ENCODE peak calls at places on chromosomes 7 and 10, in six cellular contexts. Y is GM12878, H is GM12892, I is H1, A is HepG2, C is K562. E is an unnamed sample.

GRCh38 chr10:124069341-124069740 is 24.1 kb downstream of the CHST15 start:
- DNase-seq in Y (no peak), H (no peak), I (no peak), A (no peak), C (no peak), E (no peak)

GRCh38 chr7:22441157-22441556 is 58.8 kb downstream of the STEAP1B start:
- DNase-seq in Y (no peak), H (no peak), I (no peak), A (no peak), C (no peak), E (no peak)

GRCh38 chr10:44008270-44008916 is 359.7 kb upstream of the ZNF32 start:
- DNase-seq in Y (peak; percentile 65), H (no peak), I (no peak), A (no peak), C (no peak), E (no peak)

GRCh38 chr10:99329238-99329890 is at the start of gene CNNM1:
- DNase-seq in Y (no peak), H (peak; percentile 34), I (peak; percentile 74), A (no peak), C (no peak), E (peak; percentile 19)

GRCh38 chr10:103693070-103693811 is 162.1 kb downstream of the SH3PXD2A start:
- DNase-seq in Y (no peak), H (peak; percentile 69), I (peak; percentile 68), A (no peak), C (peak; percentile 73), E (peak; percentile 60)

GRCh38 chr10:13483951-13484350 is 44.9 kb downstream of the BEND7 start:
- DNase-seq in Y (no peak), H (no peak), I (no peak), A (no peak), C (no peak), E (no peak)

GRCh38 chr7:152862033-152862432 is 102.5 kb downstream of the ACTR3B start:
- DNase-seq in Y (no peak), H (no peak), I (peak; percentile 39), A (no peak), C (no peak), E (no peak)

GRCh38 chr10:33143160-33143728 is 185.2 kb upstream of the ITGB1 start:
- DNase-seq in Y (no peak), H (no peak), I (no peak), A (peak; percentile 42), C (no peak), E (no peak)

GRCh38 chr10:15211464-15211979 is 43.0 kb upstream of the NMT2 start:
- DNase-seq in Y (no peak), H (no peak), I (no peak), A (no peak), C (no peak), E (no peak)

GRCh38 chr7:45891462-45892402 is 3.4 kb downstream of the IGFBP1 start:
- DNase-seq in Y (no peak), H (no peak), I (no peak), A (no peak), C (no peak), E (no peak)
- TF ChIP-seq POLR2A in Y (no peak), H (no peak), I (no peak), A (no peak), C (no peak), E (no peak)

GRCh38 chr10:22316286-22317120 is at the start of gene COMMD3:
- DNase-seq in Y (peak; percentile 40), H (no peak), I (peak; percentile 87), A (peak; percentile 58), C (peak; percentile 80), E (no peak)
- TF ChIP-seq POLR2AphosphoS5 in Y (peak; percentile 86), H (peak; percentile 89), I (no peak), A (peak; percentile 83), C (peak; percentile 64), E (peak; percentile 85)

GRCh38 chr10:68560201-68560915 is at the start of gene TET1:
- DNase-seq in Y (no peak), H (peak; percentile 41), I (peak; percentile 97), A (peak; percentile 64), C (peak; percentile 91), E (peak; percentile 52)

GRCh38 chr10:68558478-68558877 is 1.7 kb upstream of the TET1 start:
- DNase-seq in Y (no peak), H (no peak), I (no peak), A (no peak), C (no peak), E (no peak)

GRCh38 chr10:68559872-68560200 is 301 bp upstream of the TET1 start:
- DNase-seq in Y (no peak), H (no peak), I (no peak), A (no peak), C (no peak), E (no peak)

GRCh38 chr10:68560916-68561691 is 967 bp downstream of the TET1 start:
- DNase-seq in Y (no peak), H (peak; percentile 29), I (peak; percentile 64), A (peak; percentile 27), C (peak; percentile 82), E (peak; percentile 60)

GRCh38 chr10:68559251-68559650 is 886 bp upstream of the TET1 start:
- DNase-seq in Y (no peak), H (no peak), I (no peak), A (no peak), C (no peak), E (no peak)
- TF ChIP-seq TAF1 in Y (no peak), H (no peak), I (no peak), A (no peak), C (no peak), E (no peak)

GRCh38 chr7:106568680-106569499 is 92.1 kb downstream of the CCDC71L start:
- DNase-seq in Y (no peak), H (no peak), I (no peak), A (no peak), C (peak; percentile 95), E (no peak)
- TF ChIP-seq POLR2A in Y (no peak), H (no peak), I (no peak), A (no peak), C (peak; percentile 53), E (no peak)

DNA sequence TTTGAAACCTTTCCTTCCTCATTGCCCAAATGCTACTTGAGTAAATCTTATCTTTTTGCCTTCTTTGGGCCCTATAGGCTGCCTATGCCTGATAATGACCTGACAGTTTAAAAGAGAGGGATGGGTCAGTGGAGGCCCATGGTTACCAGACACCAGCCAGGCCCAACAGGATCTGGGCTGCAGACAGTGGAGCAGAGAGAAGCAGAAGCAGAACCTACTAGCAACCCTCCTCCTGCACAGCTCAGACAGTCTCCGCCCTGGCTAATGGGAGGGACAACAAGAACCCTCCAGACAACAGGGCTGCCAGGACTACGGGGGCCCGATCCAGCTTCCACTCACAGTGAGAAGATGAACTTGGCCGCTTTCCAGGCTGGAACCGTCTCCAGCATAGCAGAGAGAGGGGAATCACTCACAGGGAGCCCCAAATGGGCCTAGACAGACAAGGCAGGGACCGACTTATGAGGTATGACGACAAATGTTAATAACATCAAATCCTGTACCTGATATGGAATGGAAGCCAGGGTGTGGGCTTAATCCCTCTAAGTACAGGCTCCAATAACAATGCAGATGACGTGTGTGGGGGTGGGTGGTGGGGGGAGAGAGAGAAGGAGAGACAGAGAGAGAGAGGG is 31.7 kb upstream of the DGKI start:
- DNase-seq in Y (no peak), H (no peak), I (no peak), A (no peak), C (no peak), E (no peak)
- TF ChIP-seq POLR2AphosphoS5 in Y (no peak), H (no peak), I (no peak), A (no peak), C (peak; percentile 53), E (no peak)

DNA sequence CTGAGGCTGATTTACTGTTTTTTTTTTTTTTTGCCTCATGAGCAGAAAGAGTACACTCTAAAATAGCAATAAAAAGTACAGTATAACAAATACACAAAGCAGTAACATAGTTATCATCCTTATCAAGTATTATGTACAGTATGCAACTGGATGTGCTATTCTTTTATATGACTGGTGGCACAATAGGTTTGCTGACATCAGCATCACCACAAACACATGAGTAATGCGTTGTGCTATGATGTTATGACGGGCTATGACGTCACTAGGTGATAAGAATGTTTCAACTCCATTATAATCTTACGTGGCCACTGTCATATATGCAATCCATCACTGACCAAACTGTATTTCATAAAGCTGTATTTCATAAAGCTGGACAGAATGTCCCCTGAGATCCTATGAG is 189.2 kb upstream of the GLI3 start:
- DNase-seq in Y (no peak), H (no peak), I (no peak), A (no peak), C (no peak), E (no peak)
- TF ChIP-seq TAF1 in Y (no peak), H (no peak), I (no peak), A (no peak), C (no peak), E (no peak)

DNA sequence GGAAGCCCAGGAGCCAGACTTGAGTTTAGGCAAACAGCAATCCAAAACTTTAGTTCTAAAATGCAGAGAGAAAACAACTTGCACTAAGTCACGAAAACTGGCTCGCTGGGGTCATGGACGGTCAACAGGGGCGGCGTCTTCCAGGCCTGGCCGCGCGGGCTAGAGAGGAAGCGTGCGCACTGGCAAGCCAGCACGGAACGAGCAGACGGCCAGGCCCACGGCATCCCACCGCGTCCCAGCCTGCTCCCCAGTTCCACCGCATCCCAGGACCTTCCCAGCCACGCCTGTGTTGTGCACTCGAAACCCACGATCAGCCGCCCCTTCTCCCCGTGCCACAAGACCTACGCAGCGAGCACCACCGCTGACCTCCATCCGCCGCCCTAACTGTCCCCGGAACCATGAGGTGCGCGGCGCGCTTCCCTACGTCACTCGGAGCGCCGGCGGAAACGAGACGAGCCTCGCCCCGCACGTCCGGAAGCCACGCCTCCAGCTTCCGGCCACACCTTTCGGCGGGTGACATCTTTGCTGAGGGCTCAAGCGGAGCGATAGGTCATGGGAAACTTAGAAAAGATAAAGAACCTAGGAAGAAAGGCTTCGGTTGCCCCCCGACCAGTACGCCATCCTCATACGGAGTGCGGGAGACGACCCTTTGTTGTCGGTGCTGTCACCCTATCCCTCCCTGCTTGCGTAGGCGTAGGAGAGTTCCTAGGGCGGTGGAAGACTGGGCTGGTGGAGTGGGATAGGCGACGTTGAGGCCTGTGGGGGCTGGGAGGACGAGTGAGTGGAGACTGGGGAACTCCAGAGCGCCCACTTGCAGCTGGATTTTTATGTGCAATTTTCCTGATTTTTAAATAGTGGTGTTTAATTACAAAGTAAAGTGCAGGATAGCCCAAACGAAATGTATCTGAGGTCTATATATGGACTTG is at the start of gene TBRG4:
- DNase-seq in Y (peak; percentile 85), H (peak; percentile 90), I (peak; percentile 94), A (peak; percentile 90), C (peak; percentile 91), E (peak; percentile 92)
- TF ChIP-seq POLR2A in Y (peak; percentile 100), H (peak; percentile 97), I (peak; percentile 95), A (peak; percentile 97), C (peak; percentile 99), E (peak; percentile 97)

GRCh38 chr7:39529582-39529981 is 36.6 kb upstream of the YAE1 start:
- DNase-seq in Y (no peak), H (no peak), I (no peak), A (no peak), C (no peak), E (no peak)

GRCh38 chr7:39526676-39527075 is 39.5 kb upstream of the YAE1 start:
- DNase-seq in Y (no peak), H (no peak), I (no peak), A (no peak), C (no peak), E (no peak)

GRCh38 chr7:39525926-39526325 is 40.3 kb upstream of the YAE1 start:
- DNase-seq in Y (no peak), H (no peak), I (no peak), A (no peak), C (no peak), E (no peak)

GRCh38 chr7:39527951-39528350 is 38.3 kb upstream of the YAE1 start:
- DNase-seq in Y (no peak), H (no peak), I (no peak), A (no peak), C (no peak), E (no peak)

GRCh38 chr7:39527296-39527695 is 38.9 kb upstream of the YAE1 start:
- DNase-seq in Y (no peak), H (no peak), I (no peak), A (no peak), C (no peak), E (no peak)
- TF ChIP-seq POLR2AphosphoS5 in Y (no peak), H (no peak), I (no peak), A (no peak), C (no peak), E (no peak)

E was measured in GM12891.